ENCODE peak calls at places on chromosomes 1 and 21, in eight cellular contexts. D, E, U, H, S, W, C and Q are unnamed samples.

GRCh38 chr1:225812488-225813249 is 2.7 kb downstream of the EPHX1 start:
- DNase-seq in D (no peak), E (no peak), U (no peak), H (no peak), S (no peak), W (no peak), C (no peak), Q (no peak)

GRCh38 chr1:235998812-235999211 is 66.1 kb downstream of the NID1 start:
- DNase-seq in D (no peak), E (no peak), U (peak; percentile 56), H (peak; percentile 8), S (no peak), W (peak; percentile 12), C (no peak), Q (no peak)

GRCh38 chr1:117146570-117147340 is 25.2 kb upstream of the TRIM45 start:
- DNase-seq in D (peak; percentile 48), E (no peak), U (no peak), H (peak; percentile 94), S (no peak), W (no peak), C (no peak), Q (no peak)

GRCh38 chr21:17002628-17003027 is 510.2 kb upstream of the CXADR start:
- DNase-seq in D (no peak), E (no peak), U (no peak), H (no peak), S (no peak), W (no peak), C (no peak), Q (no peak)

GRCh38 chr1:208154040-208154439 is 90.1 kb downstream of the PLXNA2 start:
- DNase-seq in D (no peak), E (no peak), U (no peak), H (no peak), S (no peak), W (no peak), C (no peak), Q (peak; percentile 44)

GRCh38 chr1:41566969-41567368 is 82.5 kb upstream of the EDN2 start:
- DNase-seq in D (no peak), E (no peak), U (no peak), H (no peak), S (no peak), W (no peak), C (no peak), Q (no peak)

GRCh38 chr1:203343956-203344355 is 7.0 kb downstream of the FMOD start:
- DNase-seq in D (no peak), E (no peak), U (no peak), H (no peak), S (no peak), W (no peak), C (no peak), Q (no peak)

GRCh38 chr1:7672864-7673263 is 98.2 kb upstream of the VAMP3 start:
- DNase-seq in D (no peak), E (no peak), U (no peak), H (no peak), S (no peak), W (no peak), C (no peak), Q (no peak)

GRCh38 chr21:46557919-46558392 is 46.9 kb downstream of the S100B start:
- DNase-seq in D (no peak), E (no peak), U (peak; percentile 10), H (no peak), S (no peak), W (no peak), C (no peak), Q (no peak)

DNA sequence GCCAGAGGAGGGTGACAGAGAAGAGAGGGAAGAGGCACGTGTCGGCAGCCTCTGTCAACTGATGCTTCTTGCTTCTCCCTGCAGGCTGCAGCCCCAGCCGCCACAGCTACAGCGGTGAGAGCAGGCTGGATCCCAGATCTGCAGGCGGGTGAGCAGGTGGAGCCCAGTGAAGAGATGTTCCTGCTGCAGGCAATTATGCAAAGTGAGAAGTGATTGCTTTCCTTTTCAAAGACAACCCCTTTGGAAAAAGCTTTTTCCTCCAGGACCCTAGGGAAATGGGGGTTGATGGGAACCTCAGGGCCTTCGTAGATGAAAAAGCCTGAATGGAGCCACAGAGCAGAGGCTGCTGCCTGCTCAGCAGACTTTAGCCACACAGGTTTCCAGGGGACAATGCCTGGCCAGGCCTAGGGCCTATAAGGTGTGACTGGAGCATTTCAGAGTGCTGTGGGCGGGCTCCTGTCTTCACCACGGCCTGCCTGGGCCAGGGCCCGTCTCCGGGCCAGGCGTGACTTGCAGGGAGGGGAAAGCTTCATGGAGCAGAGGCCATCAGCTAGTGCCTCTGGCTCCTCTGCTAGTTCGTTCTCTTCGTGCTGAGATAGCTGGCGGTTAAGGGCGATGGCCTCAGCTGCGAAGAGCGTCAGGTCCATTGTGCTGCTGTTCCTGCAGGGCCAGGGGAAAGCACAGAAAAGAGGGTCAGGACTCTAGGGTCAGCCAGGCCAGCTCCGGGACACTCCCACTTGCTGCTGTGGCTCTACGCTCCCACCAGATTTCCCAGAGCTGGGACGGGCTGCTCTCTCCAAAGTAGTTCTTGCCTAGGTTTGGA is 6.9 kb upstream of the KNCN start:
- DNase-seq in D (no peak), E (no peak), U (no peak), H (no peak), S (no peak), W (no peak), C (peak; percentile 10), Q (no peak)
- H3K4me3 ChIP-seq in D (no peak overlapping the region), E (no peak overlapping the region), U (no peak overlapping the region), H (no peak overlapping the region), S (no peak overlapping the region), W (no peak overlapping the region), C (no peak overlapping the region), Q (no peak overlapping the region)

DNA sequence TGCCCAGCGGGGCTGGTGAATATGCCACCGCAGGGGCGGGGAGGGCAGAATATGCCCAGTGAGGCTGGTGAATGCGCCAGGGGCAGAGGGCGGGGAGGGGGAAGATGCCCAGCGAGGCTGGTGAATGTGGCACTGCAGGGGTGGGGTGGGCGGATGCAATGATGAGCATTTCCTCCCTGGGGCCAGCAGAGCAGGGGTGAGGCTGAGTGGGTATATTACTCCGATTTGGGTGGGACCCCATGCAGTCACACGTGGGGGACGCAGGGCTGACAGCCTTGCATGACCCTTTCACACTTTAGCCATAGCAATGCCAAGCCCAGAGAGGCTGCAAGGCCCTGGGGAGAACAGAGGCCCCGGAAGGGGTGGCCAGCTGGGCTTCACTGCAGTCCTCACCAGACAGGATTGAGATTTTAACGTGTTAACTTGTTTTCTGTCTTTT is 9.3 kb upstream of the SLX9 start:
- DNase-seq in D (no peak), E (no peak), U (peak; percentile 80), H (peak; percentile 72), S (peak; percentile 77), W (peak; percentile 42), C (no peak), Q (no peak)
- H3K4me1 ChIP-seq in D (peaks cover 20% of the 10 kb centered on the region), E (peaks cover 23% of the 10 kb centered on the region), U (peaks cover 60% of the 10 kb centered on the region), H (peaks cover 74% of the 10 kb centered on the region), S (peaks cover 3% of the 10 kb centered on the region), W (peaks cover 73% of the 10 kb centered on the region), C (peaks cover 17% of the 10 kb centered on the region), Q (peaks cover 18% of the 10 kb centered on the region)

DNA sequence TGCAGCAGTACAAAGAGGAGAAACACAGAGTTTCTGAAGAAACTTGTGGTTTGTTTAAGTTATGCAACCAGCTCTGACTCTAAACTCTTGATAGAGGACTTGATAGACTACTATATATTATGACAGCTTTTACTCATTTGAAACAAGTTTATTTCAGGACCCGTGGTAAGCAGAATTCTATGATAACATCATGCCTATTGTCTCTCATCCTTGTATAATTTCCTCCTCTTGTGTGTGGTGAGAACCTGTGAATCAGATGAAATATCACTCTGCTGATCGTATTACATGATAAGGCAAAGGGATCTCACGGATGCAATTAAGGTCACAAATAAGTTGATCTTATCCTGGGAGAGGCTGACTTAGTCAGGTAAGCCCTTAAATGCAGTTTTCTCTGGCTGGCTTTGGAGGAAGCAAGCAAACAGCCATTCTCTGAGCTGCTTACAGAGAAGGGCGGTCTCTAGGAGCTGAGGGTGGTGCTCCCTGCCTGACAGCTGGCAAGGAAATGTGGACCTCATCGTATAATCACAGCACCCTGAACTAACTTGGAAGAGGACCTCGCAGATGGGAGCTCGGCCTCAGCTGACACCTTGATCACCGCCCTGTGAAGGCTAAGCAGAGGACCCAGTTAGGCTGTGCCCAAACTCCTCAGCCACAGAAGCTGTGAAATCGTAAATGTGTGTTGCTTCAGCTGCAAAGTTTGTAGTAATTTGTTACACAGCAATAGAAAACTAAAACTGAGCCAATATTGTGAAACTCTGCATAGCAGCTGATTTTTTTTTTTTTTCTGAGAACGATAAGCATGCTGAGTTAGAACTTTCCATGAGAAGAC is 151.1 kb upstream of the DPT start:
- DNase-seq in D (no peak), E (peak; percentile 30), U (no peak), H (peak; percentile 7), S (no peak), W (no peak), C (no peak), Q (peak; percentile 19)
- H3K4me3 ChIP-seq in D (no peak overlapping the region), E (no peak overlapping the region), U (no peak overlapping the region), H (no peak overlapping the region), S (no peak overlapping the region), W (no peak overlapping the region), C (no peak overlapping the region), Q (no peak overlapping the region)

DNA sequence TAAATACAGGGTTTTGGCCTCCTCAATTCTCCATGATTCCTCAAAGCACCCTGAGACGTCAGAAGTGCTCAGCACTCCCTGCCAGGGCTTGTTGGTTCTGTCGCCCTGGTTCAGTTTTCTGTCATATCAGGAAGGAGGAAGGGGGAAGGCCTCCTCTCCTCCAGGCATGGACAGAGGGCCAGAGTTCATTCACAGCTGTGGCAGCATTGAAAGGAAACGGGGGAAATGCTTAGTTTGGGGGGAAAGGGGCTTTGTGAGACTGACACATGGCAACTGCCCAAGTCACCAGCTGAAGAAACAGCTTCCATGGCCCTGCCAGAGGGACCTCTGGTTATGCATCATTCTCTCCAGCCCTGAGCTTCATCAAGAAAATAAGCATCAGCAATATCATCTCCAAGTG is 103.4 kb upstream of the SLC25A33 start:
- DNase-seq in D (no peak), E (no peak), U (no peak), H (no peak), S (no peak), W (no peak), C (no peak), Q (peak; percentile 77)
- H3K4me1 ChIP-seq in D (no peaks in the 10 kb centered on the region), E (peaks cover 24% of the 10 kb centered on the region), U (no peaks in the 10 kb centered on the region), H (peaks cover 18% of the 10 kb centered on the region), S (peaks cover 6% of the 10 kb centered on the region), W (no peaks in the 10 kb centered on the region), C (peaks cover 6% of the 10 kb centered on the region), Q (peaks cover 96% of the 10 kb centered on the region)

DNA sequence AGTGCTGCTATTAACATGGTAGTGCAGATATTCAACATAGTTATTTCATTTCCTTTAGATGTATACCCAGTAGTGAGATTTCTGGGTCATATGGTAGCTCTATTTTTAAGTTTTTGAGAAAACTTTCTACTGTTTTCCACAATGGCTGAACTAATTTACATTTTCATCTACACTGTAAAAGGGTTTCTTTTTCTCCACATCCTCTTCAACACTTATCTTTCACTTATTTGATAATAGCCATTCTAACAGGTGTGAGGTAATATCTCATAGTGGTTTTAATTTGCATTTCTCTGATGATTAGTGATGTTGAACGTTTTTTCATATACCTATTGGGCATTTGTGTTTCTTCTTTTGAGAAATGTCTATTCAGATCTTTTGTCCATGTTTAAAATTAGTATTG is 149.8 kb downstream of the PDE4B start:
- DNase-seq in D (no peak), E (no peak), U (no peak), H (no peak), S (no peak), W (no peak), C (no peak), Q (no peak)
- H3K4me3 ChIP-seq in D (no peak overlapping the region), E (no peak overlapping the region), U (no peak overlapping the region), H (no peak overlapping the region), S (no peak overlapping the region), W (no peak overlapping the region), C (no peak overlapping the region), Q (no peak overlapping the region)

GRCh38 chr1:6040859-6041415 is 4.8 kb upstream of the KCNAB2 start:
- DNase-seq in D (no peak), E (no peak), U (no peak), H (no peak), S (no peak), W (no peak), C (no peak), Q (no peak)
- H3K4me1 ChIP-seq in D (no peaks in the 10 kb centered on the region), E (peaks cover 4% of the 10 kb centered on the region), U (peaks cover 19% of the 10 kb centered on the region), H (peaks cover 9% of the 10 kb centered on the region), S (no peaks in the 10 kb centered on the region), W (peaks cover 21% of the 10 kb centered on the region), C (no peaks in the 10 kb centered on the region), Q (no peaks in the 10 kb centered on the region)